ENCODE peak calls at places on chromosomes 16 and 17, in five cellular contexts. C is SK-N-SH, V is HCT116, E is HepG2, A is K562. D is an unnamed sample.

GRCh38 chr17:55303008-55303493 is 38.3 kb downstream of the HLF start:
- DNase-seq in C (no peak), V (no peak), E (no peak), A (no peak), D (no peak)

GRCh38 chr17:1070411-1070810 is 73.5 kb downstream of the TIMM22 start:
- DNase-seq in C (no peak), V (no peak), E (no peak), A (no peak), D (no peak)

GRCh38 chr16:8901318-8901861 is 19.2 kb downstream of the LITAFD start:
- DNase-seq in C (no peak), V (no peak), E (no peak), A (no peak), D (no peak)

GRCh38 chr16:17607624-17608023 is 136.9 kb upstream of the XYLT1 start:
- DNase-seq in C (peak), V (no peak), E (no peak), A (no peak), D (no peak)

GRCh38 chr17:8377422-8377821 is 918 bp upstream of the KRABD2 start:
- DNase-seq in C (no peak), V (no peak), E (no peak), A (no peak), D (no peak)

GRCh38 chr17:35892091-35892637 is 12.0 kb upstream of the CCL5 start:
- DNase-seq in C (no peak), V (no peak), E (no peak), A (no peak), D (no peak)

GRCh38 chr16:70520612-70521297 is 2.6 kb downstream of the COG4 start:
- DNase-seq in C (no peak), V (no peak), E (no peak), A (no peak), D (no peak)

GRCh38 chr17:14622622-14623101 is 321.8 kb downstream of the HS3ST3B1 start:
- DNase-seq in C (no peak), V (no peak), E (no peak), A (no peak), D (no peak)

GRCh38 chr16:89093602-89094251 is at the start of gene ACSF3:
- DNase-seq in C (peak), V (no peak), E (no peak), A (peak), D (peak)

GRCh38 chr17:18319604-18320256 is 4.6 kb downstream of the SMCR8 start:
- DNase-seq in C (peak), V (no peak), E (peak), A (peak), D (peak)

GRCh38 chr16:27273670-27274522 is 5.3 kb upstream of the NSMCE1 start:
- DNase-seq in C (no peak), V (peak), E (peak), A (no peak), D (peak)

GRCh38 chr16:56985288-56985961 is 3.9 kb upstream of the NLRC5 start:
- DNase-seq in C (no peak), V (peak), E (no peak), A (no peak), D (peak)

GRCh38 chr16:72042157-72042660 is 12.1 kb upstream of the HP start:
- DNase-seq in C (no peak), V (no peak), E (peak), A (no peak), D (no peak)

GRCh38 chr16:14155572-14156213 is 84.6 kb downstream of the MRTFB start:
- DNase-seq in C (no peak), V (no peak), E (no peak), A (no peak), D (no peak)

GRCh38 chr16:70253291-70254094 is 1.8 kb upstream of the EXOSC6 start:
- DNase-seq in C (peak), V (peak), E (peak), A (peak), D (peak)

GRCh38 chr17:39166437-39167335 is 725 bp upstream of the ARL5C start:
- DNase-seq in C (no peak), V (no peak), E (no peak), A (no peak), D (no peak)

GRCh38 chr17:35709874-35710273 is 21.6 kb upstream of the RASL10B start:
- DNase-seq in C (no peak), V (peak), E (no peak), A (no peak), D (no peak)

GRCh38 chr16:55039931-55040330 is 109.3 kb downstream of the IRX5 start:
- DNase-seq in C (no peak), V (no peak), E (no peak), A (no peak), D (no peak)

GRCh38 chr17:45296003-45296832 is 20.6 kb downstream of the MAP3K14 start:
- DNase-seq in C (no peak), V (no peak), E (no peak), A (no peak), D (no peak)

GRCh38 chr16:1763521-1764511 is 7.5 kb downstream of the NME3 start:
- DNase-seq in C (peak), V (no peak), E (no peak), A (peak), D (peak)
- H3K4me2 ChIP-seq in C (no peak), V (peak), E (no peak), A (no peak), D (no peak)

DNA sequence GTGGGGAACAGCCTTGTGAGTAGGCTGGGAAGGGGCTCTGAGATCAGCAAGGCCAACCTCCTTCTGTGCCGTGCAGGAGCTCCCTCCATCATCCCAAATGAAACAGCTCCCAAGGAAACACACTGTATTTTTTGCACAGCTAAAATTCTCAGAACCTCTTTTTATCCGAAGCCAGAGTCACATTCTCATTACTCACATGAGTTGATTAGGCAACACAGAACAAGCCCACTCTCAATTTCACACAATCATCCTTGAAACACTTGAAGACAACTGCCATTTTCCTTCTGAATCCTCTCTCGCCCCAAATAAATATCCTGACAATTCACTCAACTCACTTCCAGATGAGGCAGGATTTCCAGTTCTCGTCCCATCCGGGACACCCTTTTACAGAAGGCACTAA is 66.1 kb downstream of the MYO18A start:
- DNase-seq in C (no peak), V (no peak), E (no peak), A (no peak), D (no peak)
- TF ChIP-seq MAX in C (no peak), V (no peak), E (no peak), A (no peak), D (no peak)

DNA sequence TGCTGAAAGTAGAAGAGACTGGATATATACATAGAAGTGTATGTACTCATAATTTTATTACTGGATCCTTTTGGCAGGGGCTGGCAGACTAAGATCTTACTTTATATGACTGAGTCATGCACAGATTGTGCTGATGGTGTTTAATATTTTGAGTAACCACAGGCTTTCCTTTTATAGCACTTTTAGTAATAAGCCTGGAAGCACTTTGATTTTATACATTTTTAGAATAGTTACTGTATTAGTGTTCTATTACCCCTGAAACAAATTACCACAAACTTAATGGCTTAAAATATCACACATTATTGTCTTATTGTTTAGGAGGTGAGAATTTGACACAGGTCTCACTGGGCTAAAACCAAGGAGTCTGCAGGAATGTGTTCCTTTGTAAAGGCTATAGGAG is 113.4 kb upstream of the CDH8 start:
- DNase-seq in C (no peak), V (no peak), E (no peak), A (no peak), D (no peak)
- TF ChIP-seq RAD21 in C (no peak), V (no peak), E (no peak), A (no peak), D (no peak)

GRCh38 chr17:77830816-77831490 is 127.5 kb upstream of the TNRC6C start:
- DNase-seq in C (no peak), V (no peak), E (no peak), A (no peak), D (no peak)
- H3K4me2 ChIP-seq in C (peak), V (peak), E (no peak), A (no peak), D (peak)

GRCh38 chr16:82899731-82900454 is 273.1 kb downstream of the CDH13 start:
- DNase-seq in C (no peak), V (no peak), E (no peak), A (no peak), D (no peak)

GRCh38 chr16:82895843-82896242 is 269.1 kb downstream of the CDH13 start:
- DNase-seq in C (no peak), V (no peak), E (no peak), A (no peak), D (no peak)

GRCh38 chr16:82900611-82901010 is 273.8 kb downstream of the CDH13 start:
- DNase-seq in C (no peak), V (no peak), E (no peak), A (no peak), D (no peak)
- TF ChIP-seq MAX in C (no peak), V (no peak), E (no peak), A (no peak), D (no peak)

DNA sequence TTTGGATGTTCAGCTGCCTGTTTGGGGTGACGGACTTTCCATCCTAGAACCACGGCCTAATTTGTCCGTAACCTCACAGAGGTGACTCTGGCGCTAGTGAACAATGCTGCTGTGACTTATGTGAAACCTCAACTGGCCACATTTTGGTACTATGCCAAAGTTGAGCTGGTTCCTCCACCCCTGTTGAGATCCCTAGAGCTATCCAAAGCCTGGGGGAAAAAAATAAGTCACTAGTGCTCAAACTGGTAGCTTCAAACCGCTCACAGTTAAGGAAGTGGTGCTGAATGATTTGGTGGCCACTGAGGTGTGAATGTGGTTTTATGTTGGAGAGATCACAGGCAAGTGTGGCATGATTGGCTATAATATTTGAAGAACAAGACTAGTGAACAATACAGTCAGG is 11.3 kb upstream of the TUBG2 start:
- DNase-seq in C (no peak), V (no peak), E (no peak), A (no peak), D (no peak)
- TF ChIP-seq RAD21 in C (no peak), V (no peak), E (no peak), A (no peak), D (no peak)

D was measured in A549.